ENCODE peak calls at places on chromosomes 1 and 21, in ten cellular contexts. One of them, this sample, is unnamed.

GRCh38 chr1:245896258-245896657 is 610.8 kb downstream of the SMYD3 start:
- DNase-seq in heart left ventricle: no peak
- DNase-seq in choroid plexus epithelial cell: no peak
- DNase-seq in astrocyte of the cerebellum: no peak
- DNase-seq in fibroblast of mammary gland: no peak
- DNase-seq in BE2C: no peak
- DNase-seq in mesenchymal stem cell: peak
- DNase-seq in HL-60: no peak
- DNase-seq in aorta: no peak
- DNase-seq in lower lobe of right lung: no peak
- DNase-seq in this sample: no peak

GRCh38 chr1:201140235-201140940 is 13.4 kb upstream of the ASCL5 start:
- DNase-seq in fibroblast of mammary gland: no peak
- DNase-seq in mesenchymal stem cell: no peak
- DNase-seq in aorta: peak
- DNase-seq in lower lobe of right lung: no peak
- DNase-seq in heart left ventricle: no peak
- DNase-seq in choroid plexus epithelial cell: no peak
- DNase-seq in astrocyte of the cerebellum: no peak
- DNase-seq in HL-60: no peak
- DNase-seq in BE2C: no peak
- DNase-seq in this sample: no peak

GRCh38 chr1:157993179-157994080 is at the start of gene KIRREL1:
- DNase-seq in HL-60: no peak
- DNase-seq in BE2C: no peak
- DNase-seq in fibroblast of mammary gland: peak
- DNase-seq in astrocyte of the cerebellum: no peak
- DNase-seq in aorta: peak
- DNase-seq in choroid plexus epithelial cell: peak
- DNase-seq in heart left ventricle: peak
- DNase-seq in lower lobe of right lung: peak
- DNase-seq in mesenchymal stem cell: peak
- DNase-seq in this sample: no peak

GRCh38 chr1:147851149-147851548 is 51.4 kb upstream of the GJA8 start:
- DNase-seq in astrocyte of the cerebellum: no peak
- DNase-seq in choroid plexus epithelial cell: peak
- DNase-seq in lower lobe of right lung: no peak
- DNase-seq in aorta: no peak
- DNase-seq in BE2C: no peak
- DNase-seq in fibroblast of mammary gland: peak
- DNase-seq in HL-60: no peak
- DNase-seq in mesenchymal stem cell: no peak
- DNase-seq in heart left ventricle: no peak
- DNase-seq in this sample: no peak

GRCh38 chr21:14797543-14797942 is 251.4 kb upstream of the SAMSN1 start:
- DNase-seq in HL-60: no peak
- DNase-seq in heart left ventricle: no peak
- DNase-seq in lower lobe of right lung: no peak
- DNase-seq in choroid plexus epithelial cell: no peak
- DNase-seq in astrocyte of the cerebellum: no peak
- DNase-seq in BE2C: no peak
- DNase-seq in mesenchymal stem cell: no peak
- DNase-seq in aorta: no peak
- DNase-seq in fibroblast of mammary gland: no peak
- DNase-seq in this sample: no peak

GRCh38 chr1:25763493-25763892 is 36.5 kb upstream of the SELENON start:
- DNase-seq in choroid plexus epithelial cell: no peak
- DNase-seq in aorta: no peak
- DNase-seq in HL-60: no peak
- DNase-seq in astrocyte of the cerebellum: no peak
- DNase-seq in BE2C: no peak
- DNase-seq in fibroblast of mammary gland: no peak
- DNase-seq in heart left ventricle: no peak
- DNase-seq in lower lobe of right lung: no peak
- DNase-seq in mesenchymal stem cell: no peak
- DNase-seq in this sample: no peak

GRCh38 chr1:15271196-15271595 is 24.2 kb downstream of the FHAD1 start:
- DNase-seq in astrocyte of the cerebellum: no peak
- DNase-seq in fibroblast of mammary gland: no peak
- DNase-seq in aorta: no peak
- DNase-seq in heart left ventricle: no peak
- DNase-seq in choroid plexus epithelial cell: no peak
- DNase-seq in lower lobe of right lung: no peak
- DNase-seq in BE2C: no peak
- DNase-seq in HL-60: no peak
- DNase-seq in mesenchymal stem cell: no peak
- DNase-seq in this sample: no peak

GRCh38 chr1:165364432-165365133 is 8.1 kb upstream of the LMX1A start:
- DNase-seq in astrocyte of the cerebellum: no peak
- DNase-seq in HL-60: no peak
- DNase-seq in choroid plexus epithelial cell: no peak
- DNase-seq in heart left ventricle: no peak
- DNase-seq in aorta: no peak
- DNase-seq in lower lobe of right lung: peak
- DNase-seq in mesenchymal stem cell: no peak
- DNase-seq in fibroblast of mammary gland: peak
- DNase-seq in BE2C: no peak
- DNase-seq in this sample: no peak

GRCh38 chr1:44681905-44682900 is 7.7 kb downstream of the ARMH1 start:
- DNase-seq in fibroblast of mammary gland: no peak
- DNase-seq in lower lobe of right lung: no peak
- DNase-seq in mesenchymal stem cell: no peak
- DNase-seq in astrocyte of the cerebellum: no peak
- DNase-seq in BE2C: no peak
- DNase-seq in choroid plexus epithelial cell: no peak
- DNase-seq in heart left ventricle: no peak
- DNase-seq in HL-60: peak
- DNase-seq in aorta: no peak
- DNase-seq in this sample: no peak

GRCh38 chr1:77825356-77825709 is 45.9 kb downstream of the MIGA1 start:
- DNase-seq in fibroblast of mammary gland: peak
- DNase-seq in lower lobe of right lung: no peak
- DNase-seq in HL-60: peak
- DNase-seq in choroid plexus epithelial cell: peak
- DNase-seq in BE2C: no peak
- DNase-seq in heart left ventricle: no peak
- DNase-seq in aorta: no peak
- DNase-seq in mesenchymal stem cell: peak
- DNase-seq in astrocyte of the cerebellum: peak
- DNase-seq in this sample: peak

GRCh38 chr1:225526878-225527277 is 99.0 kb upstream of the LBR start:
- DNase-seq in HL-60: no peak
- DNase-seq in astrocyte of the cerebellum: no peak
- DNase-seq in aorta: no peak
- DNase-seq in heart left ventricle: no peak
- DNase-seq in lower lobe of right lung: no peak
- DNase-seq in BE2C: no peak
- DNase-seq in fibroblast of mammary gland: no peak
- DNase-seq in choroid plexus epithelial cell: no peak
- DNase-seq in mesenchymal stem cell: no peak
- DNase-seq in this sample: no peak

GRCh38 chr1:99557556-99558256 is 88.2 kb upstream of the PALMD start:
- DNase-seq in HL-60: no peak
- DNase-seq in mesenchymal stem cell: peak
- DNase-seq in heart left ventricle: no peak
- DNase-seq in BE2C: no peak
- DNase-seq in lower lobe of right lung: no peak
- DNase-seq in aorta: no peak
- DNase-seq in astrocyte of the cerebellum: peak
- DNase-seq in choroid plexus epithelial cell: peak
- DNase-seq in fibroblast of mammary gland: peak
- DNase-seq in this sample: peak

GRCh38 chr1:30815556-30815955 is 58.0 kb upstream of the LAPTM5 start:
- DNase-seq in lower lobe of right lung: no peak
- DNase-seq in HL-60: no peak
- DNase-seq in BE2C: no peak
- DNase-seq in fibroblast of mammary gland: no peak
- DNase-seq in aorta: no peak
- DNase-seq in astrocyte of the cerebellum: no peak
- DNase-seq in mesenchymal stem cell: no peak
- DNase-seq in heart left ventricle: no peak
- DNase-seq in choroid plexus epithelial cell: no peak
- DNase-seq in this sample: no peak

GRCh38 chr1:54882483-54882882 is 4.5 kb downstream of the DHCR24 start:
- DNase-seq in BE2C: no peak
- DNase-seq in heart left ventricle: no peak
- DNase-seq in mesenchymal stem cell: no peak
- DNase-seq in fibroblast of mammary gland: peak
- DNase-seq in aorta: no peak
- DNase-seq in HL-60: no peak
- DNase-seq in choroid plexus epithelial cell: peak
- DNase-seq in lower lobe of right lung: no peak
- DNase-seq in astrocyte of the cerebellum: no peak
- DNase-seq in this sample: no peak

GRCh38 chr1:223860051-223860559 is 14.4 kb upstream of the TP53BP2 start:
- DNase-seq in HL-60: no peak
- DNase-seq in choroid plexus epithelial cell: no peak
- DNase-seq in lower lobe of right lung: no peak
- DNase-seq in heart left ventricle: no peak
- DNase-seq in BE2C: no peak
- DNase-seq in fibroblast of mammary gland: no peak
- DNase-seq in mesenchymal stem cell: no peak
- DNase-seq in astrocyte of the cerebellum: no peak
- DNase-seq in aorta: no peak
- DNase-seq in this sample: no peak

GRCh38 chr1:4027492-4028138 is 127.5 kb upstream of the C1orf174 start:
- DNase-seq in heart left ventricle: no peak
- DNase-seq in lower lobe of right lung: no peak
- DNase-seq in HL-60: no peak
- DNase-seq in mesenchymal stem cell: no peak
- DNase-seq in fibroblast of mammary gland: no peak
- DNase-seq in BE2C: no peak
- DNase-seq in astrocyte of the cerebellum: no peak
- DNase-seq in aorta: no peak
- DNase-seq in choroid plexus epithelial cell: no peak
- DNase-seq in this sample: no peak

GRCh38 chr1:52504720-52505119 is 48.2 kb downstream of the TUT4 start:
- DNase-seq in HL-60: no peak
- DNase-seq in aorta: no peak
- DNase-seq in fibroblast of mammary gland: no peak
- DNase-seq in mesenchymal stem cell: no peak
- DNase-seq in BE2C: no peak
- DNase-seq in astrocyte of the cerebellum: no peak
- DNase-seq in lower lobe of right lung: no peak
- DNase-seq in heart left ventricle: no peak
- DNase-seq in choroid plexus epithelial cell: no peak
- DNase-seq in this sample: no peak

GRCh38 chr1:72845342-72845741 is 563.0 kb upstream of the NEGR1 start:
- DNase-seq in astrocyte of the cerebellum: peak
- DNase-seq in lower lobe of right lung: no peak
- DNase-seq in mesenchymal stem cell: peak
- DNase-seq in BE2C: no peak
- DNase-seq in HL-60: no peak
- DNase-seq in choroid plexus epithelial cell: peak
- DNase-seq in fibroblast of mammary gland: peak
- DNase-seq in heart left ventricle: no peak
- DNase-seq in aorta: no peak
- DNase-seq in this sample: no peak

GRCh38 chr21:40881767-40882166 is 34.8 kb upstream of the DSCAM start:
- DNase-seq in lower lobe of right lung: no peak
- DNase-seq in astrocyte of the cerebellum: no peak
- DNase-seq in fibroblast of mammary gland: no peak
- DNase-seq in mesenchymal stem cell: no peak
- DNase-seq in heart left ventricle: no peak
- DNase-seq in BE2C: no peak
- DNase-seq in choroid plexus epithelial cell: no peak
- DNase-seq in aorta: no peak
- DNase-seq in HL-60: no peak
- DNase-seq in this sample: no peak

GRCh38 chr21:35048183-35048601 is 910 bp downstream of the RUNX1 start:
- DNase-seq in aorta: no peak
- DNase-seq in mesenchymal stem cell: peak
- DNase-seq in BE2C: no peak
- DNase-seq in choroid plexus epithelial cell: no peak
- DNase-seq in lower lobe of right lung: peak
- DNase-seq in astrocyte of the cerebellum: no peak
- DNase-seq in HL-60: peak
- DNase-seq in heart left ventricle: no peak
- DNase-seq in fibroblast of mammary gland: no peak
- DNase-seq in this sample: no peak
- H3K4me3 ChIP-seq in aorta: no peak
- H3K4me3 ChIP-seq in mesenchymal stem cell: no peak
- H3K4me3 ChIP-seq in BE2C: no peak
- H3K4me3 ChIP-seq in choroid plexus epithelial cell: peak
- H3K4me3 ChIP-seq in lower lobe of right lung: peak
- H3K4me3 ChIP-seq in astrocyte of the cerebellum: peak
- H3K4me3 ChIP-seq in HL-60: peak
- H3K4me3 ChIP-seq in heart left ventricle: no peak
- H3K4me3 ChIP-seq in fibroblast of mammary gland: no peak
- H3K4me3 ChIP-seq in this sample: peak

GRCh38 chr1:90841477-90841876 is 124.4 kb upstream of the BARHL2 start:
- DNase-seq in lower lobe of right lung: no peak
- DNase-seq in heart left ventricle: no peak
- DNase-seq in BE2C: no peak
- DNase-seq in HL-60: no peak
- DNase-seq in choroid plexus epithelial cell: no peak
- DNase-seq in astrocyte of the cerebellum: no peak
- DNase-seq in mesenchymal stem cell: no peak
- DNase-seq in fibroblast of mammary gland: no peak
- DNase-seq in aorta: no peak
- DNase-seq in this sample: no peak
- H3K4me3 ChIP-seq in lower lobe of right lung: no peak
- H3K4me3 ChIP-seq in heart left ventricle: no peak
- H3K4me3 ChIP-seq in BE2C: no peak
- H3K4me3 ChIP-seq in HL-60: no peak
- H3K4me3 ChIP-seq in choroid plexus epithelial cell: no peak
- H3K4me3 ChIP-seq in astrocyte of the cerebellum: no peak
- H3K4me3 ChIP-seq in mesenchymal stem cell: no peak
- H3K4me3 ChIP-seq in fibroblast of mammary gland: no peak
- H3K4me3 ChIP-seq in aorta: no peak
- H3K4me3 ChIP-seq in this sample: no peak

GRCh38 chr1:226656201-226656600 is 82.9 kb downstream of the ITPKB start:
- DNase-seq in choroid plexus epithelial cell: no peak
- DNase-seq in mesenchymal stem cell: no peak
- DNase-seq in fibroblast of mammary gland: no peak
- DNase-seq in astrocyte of the cerebellum: no peak
- DNase-seq in HL-60: no peak
- DNase-seq in aorta: peak
- DNase-seq in BE2C: no peak
- DNase-seq in lower lobe of right lung: no peak
- DNase-seq in heart left ventricle: no peak
- DNase-seq in this sample: no peak
- H3K4me3 ChIP-seq in choroid plexus epithelial cell: no peak
- H3K4me3 ChIP-seq in mesenchymal stem cell: no peak
- H3K4me3 ChIP-seq in fibroblast of mammary gland: no peak
- H3K4me3 ChIP-seq in astrocyte of the cerebellum: no peak
- H3K4me3 ChIP-seq in HL-60: no peak
- H3K4me3 ChIP-seq in aorta: no peak
- H3K4me3 ChIP-seq in BE2C: no peak
- H3K4me3 ChIP-seq in lower lobe of right lung: no peak
- H3K4me3 ChIP-seq in heart left ventricle: no peak
- H3K4me3 ChIP-seq in this sample: no peak

DNA sequence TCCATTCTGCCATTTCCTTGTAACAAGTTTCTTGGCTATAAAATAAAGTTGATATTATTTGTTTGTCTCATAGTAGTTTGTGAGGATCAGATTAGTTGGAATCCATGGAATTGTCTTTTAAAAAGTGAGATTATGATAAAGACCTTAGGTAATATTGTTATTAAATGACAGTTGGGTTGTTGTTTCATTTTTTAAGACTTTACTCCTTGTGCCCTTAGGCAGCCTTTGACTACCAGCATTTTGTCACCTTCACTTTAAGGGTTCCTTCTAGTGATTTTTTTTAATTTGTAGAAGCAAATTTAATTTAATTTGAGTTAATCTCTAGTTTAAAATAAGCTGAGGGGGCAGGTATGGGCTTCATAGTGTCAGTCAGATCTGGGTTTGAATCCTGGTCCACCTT is 84.6 kb upstream of the ZNF326 start:
- DNase-seq in aorta: no peak
- DNase-seq in mesenchymal stem cell: no peak
- DNase-seq in BE2C: no peak
- DNase-seq in fibroblast of mammary gland: no peak
- DNase-seq in astrocyte of the cerebellum: no peak
- DNase-seq in lower lobe of right lung: no peak
- DNase-seq in HL-60: no peak
- DNase-seq in heart left ventricle: no peak
- DNase-seq in choroid plexus epithelial cell: no peak
- DNase-seq in this sample: no peak
- H3K4me3 ChIP-seq in aorta: no peak
- H3K4me3 ChIP-seq in mesenchymal stem cell: no peak
- H3K4me3 ChIP-seq in BE2C: no peak
- H3K4me3 ChIP-seq in fibroblast of mammary gland: no peak
- H3K4me3 ChIP-seq in astrocyte of the cerebellum: no peak
- H3K4me3 ChIP-seq in lower lobe of right lung: no peak
- H3K4me3 ChIP-seq in HL-60: no peak
- H3K4me3 ChIP-seq in heart left ventricle: no peak
- H3K4me3 ChIP-seq in choroid plexus epithelial cell: no peak
- H3K4me3 ChIP-seq in this sample: no peak